ENCODE peak calls at places on chromosomes 12 and 14, in six cellular contexts. E is testis, O is PC-9, D is ovary, X is Peyer's patch, M is A673. Q is an unnamed sample. For H3K4me1, the result is how much of the 10 kb centered on the place peaks cover.

GRCh38 chr12:79174656-79175055 is 310.1 kb downstream of the SYT1 start:
- DNase-seq in E (no peak), O (no peak), D (no peak), X (no peak), M (peak), Q (no peak)

GRCh38 chr12:94151577-94151976 is 3.2 kb downstream of the PLXNC1 start:
- DNase-seq in E (no peak), O (no peak), D (no peak), X (peak), M (no peak), Q (no peak)

GRCh38 chr12:12265571-12266388 is 1.1 kb downstream of the LRP6 start:
- DNase-seq in E (peak), O (peak), D (no peak), X (peak), M (peak), Q (no peak)

GRCh38 chr12:96420255-96420930 is 20.2 kb upstream of the CDK17 start:
- DNase-seq in E (no peak), O (no peak), D (no peak), X (no peak), M (no peak), Q (no peak)

GRCh38 chr12:15883536-15883935 is 1.3 kb downstream of the STRAP start:
- DNase-seq in E (no peak), O (no peak), D (no peak), X (no peak), M (no peak), Q (no peak)

GRCh38 chr14:93951798-93952540 is 24.4 kb downstream of the ASB2 start:
- DNase-seq in E (no peak), O (no peak), D (no peak), X (no peak), M (no peak), Q (no peak)

GRCh38 chr14:29630566-29631160 is 297.0 kb downstream of the PRKD1 start:
- DNase-seq in E (no peak), O (no peak), D (no peak), X (no peak), M (no peak), Q (no peak)

GRCh38 chr14:50339178-50339804 is 27.2 kb downstream of the DMAC2L start:
- DNase-seq in E (no peak), O (no peak), D (no peak), X (no peak), M (no peak), Q (no peak)

GRCh38 chr12:132617822-132618682 is 524 bp upstream of the P2RX2 start:
- DNase-seq in E (no peak), O (no peak), D (no peak), X (no peak), M (no peak), Q (no peak)

GRCh38 chr14:50667491-50668007 is 557 bp downstream of the SAV1 start:
- DNase-seq in E (peak), O (peak), D (peak), X (peak), M (no peak), Q (no peak)

DNA sequence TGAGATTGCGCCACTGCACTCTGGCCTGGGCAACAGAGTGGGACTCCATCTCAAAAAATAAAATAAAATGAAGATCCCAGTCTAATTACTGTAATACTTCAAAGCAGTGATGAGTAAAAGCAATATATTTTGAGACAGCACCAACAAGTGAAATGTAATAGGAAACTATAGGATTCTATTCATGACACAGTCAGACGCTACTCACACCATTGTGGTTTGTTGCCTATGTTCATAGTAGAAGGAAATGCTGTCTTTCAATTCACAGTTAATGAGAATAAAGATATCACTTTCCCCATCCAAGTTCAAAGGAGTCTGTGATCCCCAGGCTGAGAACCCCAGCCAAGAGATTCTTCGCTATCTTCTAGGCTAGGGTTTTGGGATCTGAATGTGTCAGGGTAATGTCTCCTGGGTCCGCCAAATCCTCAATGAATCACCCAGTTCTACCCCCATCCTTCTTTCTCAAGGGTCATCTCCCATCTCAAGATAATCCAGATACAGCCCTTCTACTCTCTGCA is 16.6 kb upstream of the DTX1 start:
- DNase-seq in E (no peak), O (no peak), D (no peak), X (no peak), M (no peak), Q (no peak)
- H3K27ac ChIP-seq in E (no peak), O (peak), D (no peak), X (no peak), M (no peak), Q (no peak)

DNA sequence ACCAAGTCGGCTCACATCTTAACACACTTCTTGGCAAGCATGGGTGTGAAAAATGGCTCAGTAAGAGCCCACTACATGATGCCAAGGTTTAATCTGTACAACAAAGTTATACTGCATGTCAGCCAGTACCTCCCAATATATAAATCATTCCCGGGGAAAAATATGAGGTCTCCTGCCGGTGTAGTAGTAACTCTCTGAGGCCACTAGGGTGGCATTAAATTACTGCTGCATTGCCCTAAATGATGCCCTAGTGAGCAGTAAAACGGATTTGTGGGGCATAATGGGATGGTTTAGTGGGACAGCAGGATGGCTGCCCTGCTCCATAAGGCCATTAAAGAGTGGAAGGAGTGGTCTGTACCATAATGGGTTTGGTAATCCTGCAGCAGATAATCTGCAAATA is 267.7 kb downstream of the MED13L start:
- DNase-seq in E (no peak), O (no peak), D (no peak), X (no peak), M (peak), Q (no peak)
- TF ChIP-seq CTCF in E (peak), O (peak), D (no peak), X (peak), M (peak), Q (peak)

DNA sequence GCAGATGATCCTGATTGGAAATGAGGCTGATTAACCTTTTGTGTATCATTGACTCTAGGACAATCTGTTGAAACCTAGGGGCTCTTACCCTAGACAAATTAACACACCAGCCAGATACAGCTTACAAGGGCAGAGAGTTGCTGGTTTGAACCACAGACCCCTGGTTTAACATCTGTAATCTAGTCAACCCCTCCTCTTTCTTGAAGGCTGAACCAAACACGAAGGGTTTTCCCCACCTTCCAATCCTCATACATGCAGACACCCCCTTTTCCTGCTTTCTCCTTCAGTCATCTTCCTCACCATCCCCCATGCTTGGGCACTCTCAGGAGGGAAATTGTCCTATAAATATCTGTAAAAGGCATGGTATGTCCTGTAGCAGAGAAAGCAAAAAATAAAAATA is 126.0 kb upstream of the HIF1A start:
- DNase-seq in E (no peak), O (no peak), D (no peak), X (no peak), M (no peak), Q (no peak)
- H3K4me1 ChIP-seq in E (under half), O (half or more), D (under half), X (under half), M (under half), Q (under half)

GRCh38 chr14:65237956-65238355 is 135.6 kb upstream of the MAX start:
- DNase-seq in E (peak), O (peak), D (no peak), X (no peak), M (no peak), Q (no peak)
- H3K27ac ChIP-seq in E (no peak), O (peak), D (no peak), X (peak), M (no peak), Q (no peak)

GRCh38 chr12:72286526-72286925 is 14.4 kb downstream of the TRHDE start:
- DNase-seq in E (no peak), O (no peak), D (no peak), X (no peak), M (no peak), Q (no peak)

GRCh38 chr12:72281145-72281544 is 9.0 kb downstream of the TRHDE start:
- DNase-seq in E (no peak), O (no peak), D (no peak), X (no peak), M (no peak), Q (no peak)

GRCh38 chr12:72278894-72279293 is 6.7 kb downstream of the TRHDE start:
- DNase-seq in E (no peak), O (no peak), D (no peak), X (no peak), M (no peak), Q (no peak)

GRCh38 chr12:72285861-72286260 is 13.7 kb downstream of the TRHDE start:
- DNase-seq in E (no peak), O (no peak), D (no peak), X (no peak), M (no peak), Q (no peak)

GRCh38 chr12:72282721-72283120 is 10.6 kb downstream of the TRHDE start:
- DNase-seq in E (no peak), O (no peak), D (no peak), X (no peak), M (peak), Q (no peak)
- TF ChIP-seq CTCF in E (peak), O (peak), D (no peak), X (peak), M (peak), Q (peak)

DNA sequence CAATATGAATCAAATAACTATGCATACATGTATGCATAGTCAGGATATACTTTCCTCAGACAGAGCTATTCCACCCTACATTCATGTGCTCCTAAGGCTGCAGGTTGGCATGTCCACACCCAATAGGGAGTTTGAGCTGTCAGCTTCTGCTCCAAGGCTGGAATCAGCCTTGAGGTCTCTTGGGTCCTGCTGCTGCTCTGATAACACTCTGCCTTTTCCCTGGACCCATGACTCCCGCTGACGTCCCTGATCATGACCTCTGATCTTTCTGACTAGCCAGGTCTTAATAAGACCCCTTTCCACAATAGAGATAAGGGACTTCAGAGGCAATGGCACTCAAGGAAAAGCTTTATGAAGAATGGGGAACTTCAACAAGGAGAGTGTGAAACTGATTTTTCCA is 5.7 kb downstream of the PITPNM2 start:
- DNase-seq in E (no peak), O (no peak), D (peak), X (no peak), M (no peak), Q (no peak)
- H3K4me1 ChIP-seq in E (half or more), O (under half), D (under half), X (under half), M (under half), Q (half or more)

GRCh38 chr12:57233357-57234232 is 4.1 kb downstream of the SHMT2 start:
- DNase-seq in E (no peak), O (no peak), D (peak), X (no peak), M (no peak), Q (no peak)
- H3K27ac ChIP-seq in E (no peak), O (no peak), D (no peak), X (no peak), M (peak), Q (peak)

GRCh38 chr14:23481992-23482813 is 12.7 kb downstream of the NGDN start:
- DNase-seq in E (no peak), O (no peak), D (no peak), X (no peak), M (no peak), Q (no peak)
- TF ChIP-seq CTCF in E (no peak), O (no peak), D (no peak), X (no peak), M (peak), Q (no peak)

DNA sequence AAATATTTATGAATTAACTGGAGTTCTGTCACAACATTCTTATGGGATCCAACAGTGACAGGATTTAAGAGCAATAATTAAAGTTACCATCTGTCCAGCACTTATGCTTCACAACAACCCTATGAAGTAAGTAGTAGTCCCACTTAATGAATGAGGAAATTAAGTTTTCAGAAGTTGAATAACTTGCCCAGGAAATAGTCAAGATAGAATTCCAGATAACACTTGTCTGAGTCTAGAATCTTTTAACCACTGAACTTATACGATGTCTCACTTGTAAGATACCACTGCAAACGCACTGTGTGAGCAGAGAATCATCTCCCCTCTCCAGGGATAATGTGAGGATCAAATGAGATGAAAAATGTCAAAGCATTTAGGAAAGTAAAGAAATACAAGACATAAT is 3.3 kb upstream of the TTC9 start:
- DNase-seq in E (no peak), O (no peak), D (no peak), X (no peak), M (peak), Q (no peak)
- H3K4me1 ChIP-seq in E (under half), O (under half), D (under half), X (under half), M (under half), Q (under half)